ENCODE peak calls at places on chromosomes 6 and 20, in five cellular contexts. E, N, S, M and X are unnamed samples.
A peak's percentile ranks its signal among the peaks of the same experiment; 100 is the strongest.

GRCh38 chr20:13546497-13547131 is 92.1 kb downstream of the TASP1 start:
- DNase-seq in E (peak; percentile 40), N (peak; percentile 85), S (peak; percentile 69), M (peak; percentile 34), X (peak; percentile 89)

GRCh38 chr6:64062960-64063683 is 427.5 kb downstream of the PHF3 start:
- DNase-seq in E (no peak), N (no peak), S (no peak), M (no peak), X (no peak)

GRCh38 chr20:19453369-19453768 is 240.9 kb downstream of the SLC24A3 start:
- DNase-seq in E (no peak), N (no peak), S (no peak), M (no peak), X (no peak)

GRCh38 chr20:13006825-13007224 is 1.9 kb upstream of the SPTLC3 start:
- DNase-seq in E (no peak), N (no peak), S (no peak), M (no peak), X (no peak)

GRCh38 chr20:59824711-59825562 is 108.5 kb downstream of the SYCP2 start:
- DNase-seq in E (no peak), N (no peak), S (no peak), M (no peak), X (no peak)

GRCh38 chr6:25842526-25842925 is 10.7 kb upstream of the SLC17A1 start:
- DNase-seq in E (no peak), N (no peak), S (no peak), M (no peak), X (peak; percentile 45)

GRCh38 chr6:53326372-53327016 is 22.3 kb downstream of the ELOVL5 start:
- DNase-seq in E (peak; percentile 62), N (no peak), S (peak; percentile 85), M (peak; percentile 58), X (no peak)

GRCh38 chr20:22555791-22556564 is 28.4 kb downstream of the FOXA2 start:
- DNase-seq in E (no peak), N (no peak), S (no peak), M (no peak), X (no peak)

GRCh38 chr6:168012431-168013249 is 15.2 kb downstream of the KIF25 start:
- DNase-seq in E (no peak), N (no peak), S (no peak), M (no peak), X (no peak)

GRCh38 chr6:125020385-125020784 is 58.1 kb downstream of the RNF217 start:
- DNase-seq in E (no peak), N (no peak), S (no peak), M (no peak), X (no peak)

GRCh38 chr6:7528565-7528964 is 12.9 kb upstream of the DSP start:
- DNase-seq in E (no peak), N (no peak), S (no peak), M (no peak), X (no peak)

GRCh38 chr6:72622094-72622540 is 253 bp downstream of the KCNQ5 start:
- DNase-seq in E (no peak), N (peak; percentile 52), S (no peak), M (no peak), X (peak; percentile 73)

GRCh38 chr6:13282393-13283069 is 45.8 kb downstream of the TBC1D7 start:
- DNase-seq in E (no peak), N (no peak), S (no peak), M (no peak), X (no peak)

GRCh38 chr20:688809-689208 is 13.2 kb upstream of the SCRT2 start:
- DNase-seq in E (no peak), N (no peak), S (no peak), M (no peak), X (no peak)

GRCh38 chr6:96898241-96898851 is 655 bp upstream of the NDUFAF4 start:
- DNase-seq in E (no peak), N (no peak), S (no peak), M (no peak), X (no peak)

GRCh38 chr20:665276-665675 is 10.3 kb downstream of the SCRT2 start:
- DNase-seq in E (no peak), N (no peak), S (no peak), M (no peak), X (no peak)

GRCh38 chr6:160141001-160141726 is 19.5 kb downstream of the SLC22A1 start:
- DNase-seq in E (no peak), N (no peak), S (no peak), M (peak; percentile 92), X (no peak)

GRCh38 chr6:26568601-26569432 is 27.9 kb upstream of the ABT1 start:
- DNase-seq in E (peak; percentile 93), N (peak; percentile 96), S (peak; percentile 92), M (peak; percentile 88), X (peak; percentile 95)

GRCh38 chr20:51269671-51270070 is 246.8 kb upstream of the KCNG1 start:
- DNase-seq in E (no peak), N (no peak), S (no peak), M (no peak), X (no peak)

GRCh38 chr6:165987483-165988305 is 180.0 kb downstream of the TBXT start:
- DNase-seq in E (peak; percentile 94), N (peak; percentile 51), S (no peak), M (no peak), X (no peak)

GRCh38 chr6:170088349-170088951 is 202.4 kb downstream of the DLL1 start:
- DNase-seq in E (peak; percentile 6), N (no peak), S (no peak), M (no peak), X (peak; percentile 53)

GRCh38 chr6:36633915-36634314 is 39.8 kb downstream of the SRSF3 start:
- DNase-seq in E (peak; percentile 83), N (no peak), S (no peak), M (peak; percentile 73), X (no peak)

GRCh38 chr20:21607971-21608735 is 94.3 kb upstream of the NKX2-2 start:
- DNase-seq in E (no peak), N (no peak), S (no peak), M (no peak), X (no peak)

GRCh38 chr6:25056130-25056529 is 120.4 kb upstream of the RIPOR2 start:
- DNase-seq in E (no peak), N (no peak), S (no peak), M (no peak), X (peak; percentile 77)

GRCh38 chr20:48530957-48531356 is 296.8 kb downstream of the PREX1 start:
- DNase-seq in E (no peak), N (no peak), S (no peak), M (no peak), X (no peak)

GRCh38 chr6:11121851-11122250 is 10.3 kb upstream of the ERVFRD-1 start:
- DNase-seq in E (no peak), N (no peak), S (no peak), M (no peak), X (no peak)

GRCh38 chr6:11122380-11122779 is 10.9 kb upstream of the ERVFRD-1 start:
- DNase-seq in E (no peak), N (no peak), S (no peak), M (no peak), X (no peak)

GRCh38 chr6:11126876-11127275 is 15.4 kb upstream of the ERVFRD-1 start:
- DNase-seq in E (no peak), N (no peak), S (no peak), M (peak; percentile 68), X (no peak)

GRCh38 chr6:11120273-11121005 is 8.9 kb upstream of the ERVFRD-1 start:
- DNase-seq in E (no peak), N (no peak), S (no peak), M (peak; percentile 62), X (no peak)

GRCh38 chr6:11123978-11124377 is 12.5 kb upstream of the ERVFRD-1 start:
- DNase-seq in E (no peak), N (no peak), S (no peak), M (no peak), X (no peak)
- TF ChIP-seq CTCF in E (no peak), N (no peak), S (peak; percentile 44), M (no peak), X (no peak)

DNA sequence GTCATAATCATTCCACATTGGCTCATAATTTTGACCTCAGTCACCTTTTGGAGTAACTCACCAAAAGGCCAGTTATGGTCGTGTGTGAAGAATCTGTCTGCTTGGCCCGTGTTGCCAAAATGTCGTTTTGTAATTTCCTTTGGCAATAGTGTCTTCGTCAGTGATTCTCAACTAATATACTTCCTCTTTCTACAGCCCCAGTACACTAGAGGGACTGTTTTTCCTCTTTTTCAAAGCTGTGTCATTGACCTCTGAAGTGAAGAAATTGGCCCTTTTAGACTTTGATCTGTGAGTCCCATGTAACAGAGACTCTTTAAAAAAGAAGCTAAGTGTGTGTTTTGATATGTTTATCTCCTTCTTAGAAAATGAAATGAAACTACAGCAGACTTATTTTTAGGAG is 5.2 kb downstream of the FOXO3 start:
- DNase-seq in E (peak; percentile 46), N (no peak), S (no peak), M (no peak), X (no peak)
- TF ChIP-seq CTCF in E (peak; percentile 36), N (no peak), S (no peak), M (no peak), X (no peak)

DNA sequence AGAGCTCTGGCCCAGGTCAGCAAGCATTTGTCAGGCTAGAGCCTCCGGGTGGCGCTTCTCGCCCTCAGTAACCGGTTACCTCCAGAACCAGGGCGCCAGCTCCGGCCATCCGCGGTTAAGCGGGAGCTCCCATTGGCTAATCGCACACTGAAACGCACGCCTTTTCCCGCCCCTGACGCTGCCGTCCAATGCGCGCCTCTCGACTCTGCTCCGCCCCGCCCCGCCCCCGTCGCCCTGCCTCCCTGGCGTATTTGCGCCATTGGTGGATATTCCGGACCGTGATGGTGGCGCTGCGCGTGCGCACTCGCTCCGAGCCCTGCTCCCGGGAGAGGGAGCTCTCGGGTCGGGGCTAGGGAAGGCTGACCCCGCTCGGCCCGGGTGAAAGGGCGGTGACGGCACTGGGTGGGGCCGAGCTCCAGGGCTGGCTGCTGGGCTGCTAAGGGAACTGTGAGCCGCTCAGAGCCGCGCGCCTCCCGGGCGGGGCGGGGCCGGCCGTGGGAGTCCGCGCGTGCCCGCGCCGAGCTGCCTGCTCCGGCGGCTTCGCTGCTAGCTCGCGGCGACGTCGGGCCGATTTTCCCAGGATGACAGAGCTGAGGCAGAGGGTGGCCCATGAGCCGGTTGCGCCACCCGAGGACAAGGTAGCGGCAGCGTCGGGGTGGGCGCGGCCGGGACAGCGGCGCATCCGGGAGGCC is at the start of gene CDS2:
- DNase-seq in E (peak; percentile 100), N (peak; percentile 100), S (peak; percentile 97), M (peak; percentile 98), X (peak; percentile 100)
- TF ChIP-seq CTCF in E (peak; percentile 64), N (peak; percentile 52), S (peak; percentile 47), M (peak; percentile 88), X (peak; percentile 51)

DNA sequence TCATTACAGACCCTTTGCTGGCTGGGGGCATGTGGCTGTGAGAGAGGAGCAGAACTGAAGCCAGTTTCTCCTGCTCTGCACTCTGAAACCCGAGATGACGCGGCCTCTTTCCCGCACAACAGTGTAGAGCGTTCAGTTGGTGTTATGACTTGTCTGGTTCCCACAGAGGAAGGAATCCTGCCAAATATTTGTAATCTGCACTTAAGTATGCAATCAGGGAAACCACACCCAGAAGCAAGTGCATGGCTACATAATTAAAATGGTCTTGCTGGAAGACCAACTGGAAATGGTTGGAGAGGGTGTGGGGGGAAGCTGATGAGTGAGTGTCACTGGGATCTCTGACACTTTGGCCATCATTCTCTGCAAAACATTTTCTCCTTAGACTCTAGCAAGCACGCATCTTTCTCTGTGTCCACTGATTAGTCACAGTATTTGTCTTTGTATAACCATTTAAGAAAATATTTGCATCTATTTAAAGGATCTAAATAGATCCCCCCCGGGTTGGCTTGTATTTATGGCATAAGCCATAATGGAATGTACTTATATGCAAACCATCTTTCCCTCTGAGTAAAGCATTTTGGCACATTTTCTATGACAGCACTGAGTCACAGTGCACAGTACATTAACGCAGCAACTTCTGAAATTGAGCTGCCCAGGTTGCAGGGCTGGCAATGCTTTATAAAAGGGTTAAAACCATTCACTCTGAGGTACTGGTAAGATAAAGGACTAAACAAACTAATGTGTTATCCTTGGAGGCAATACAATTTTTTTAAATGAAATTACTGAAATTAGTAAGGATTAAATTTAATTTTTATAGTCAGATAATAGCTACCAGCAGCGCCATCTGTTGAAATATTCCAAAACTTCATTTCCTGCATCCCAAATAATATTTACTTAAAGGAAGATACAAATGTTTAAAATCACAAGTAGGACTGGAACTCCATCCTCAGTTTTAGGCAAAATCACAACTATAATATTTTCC is 76.7 kb downstream of the FOXC1 start:
- DNase-seq in E (no peak), N (no peak), S (no peak), M (no peak), X (no peak)
- TF ChIP-seq CTCF in E (no peak), N (peak; percentile 54), S (peak; percentile 47), M (peak; percentile 10), X (no peak)